ENCODE peak calls at places on chromosomes 2 and 18, in six cellular contexts. I is GM23338, R is SK-N-SH, N is HCT116, W is HepG2, D is K562. F is an unnamed sample.

GRCh38 chr2:241620419-241620769 is 16.6 kb downstream of the THAP4 start:
- DNase-seq in W (no peak), I (no peak), D (no peak), N (peak; percentile 33), R (no peak), F (no peak)

GRCh38 chr2:19329445-19329844 is 29.0 kb downstream of the OSR1 start:
- DNase-seq in N (no peak), R (no peak), W (no peak), D (no peak), I (no peak), F (no peak)

GRCh38 chr2:240431663-240432424 is 3.6 kb upstream of the GPC1 start:
- DNase-seq in D (no peak), N (no peak), I (no peak), R (no peak), W (no peak), F (no peak)

GRCh38 chr2:227655454-227655853 is 11.2 kb upstream of the SCYGR5 start:
- DNase-seq in N (peak; percentile 19), I (no peak), R (no peak), W (peak; percentile 87), D (peak; percentile 5), F (peak; percentile 32)

GRCh38 chr2:172425336-172425735 is 2.0 kb upstream of the ITGA6 start:
- DNase-seq in R (no peak), I (no peak), N (no peak), W (no peak), D (no peak), F (no peak)

GRCh38 chr2:26640331-26640745 is 828 bp downstream of the CIB4 start:
- DNase-seq in D (no peak), I (peak; percentile 46), N (peak; percentile 13), W (peak; percentile 18), R (peak; percentile 65), F (no peak)

GRCh38 chr2:98875081-98875728 is 60.8 kb downstream of the CRACDL start:
- DNase-seq in R (no peak), N (no peak), D (no peak), I (no peak), W (no peak), F (no peak)

GRCh38 chr2:171407030-171407707 is 26.6 kb downstream of the METTL8 start:
- DNase-seq in I (no peak), N (no peak), W (no peak), R (no peak), D (no peak), F (no peak)

GRCh38 chr18:46213295-46213694 is 109.1 kb downstream of the HAUS1 start:
- DNase-seq in N (peak; percentile 21), R (peak; percentile 17), D (peak; percentile 20), W (peak; percentile 5), I (peak; percentile 44), F (no peak)

GRCh38 chr18:31410716-31411483 is 34.3 kb downstream of the DSG4 start:
- DNase-seq in W (no peak), D (no peak), I (peak; percentile 26), N (no peak), R (no peak), F (no peak)

GRCh38 chr2:171334171-171334570 is 99.6 kb downstream of the METTL8 start:
- DNase-seq in D (no peak), I (no peak), R (no peak), N (no peak), W (no peak), F (no peak)

GRCh38 chr18:58095251-58095650 is 51.2 kb downstream of the NEDD4L start:
- DNase-seq in R (no peak), D (no peak), N (no peak), W (no peak), I (peak; percentile 46), F (no peak)

GRCh38 chr18:45232058-45232457 is 383.2 kb upstream of the SLC14A2 start:
- DNase-seq in N (no peak), I (no peak), D (no peak), R (no peak), W (no peak), F (no peak)

GRCh38 chr2:54632733-54633692 is 90.4 kb upstream of the EML6 start:
- DNase-seq in D (no peak), I (no peak), W (no peak), N (no peak), R (no peak), F (no peak)

GRCh38 chr18:79399275-79400081 is 3.7 kb downstream of the NFATC1 start:
- DNase-seq in R (no peak), I (no peak), W (no peak), N (no peak), D (no peak), F (no peak)

GRCh38 chr18:3869848-3870247 is 419.9 kb downstream of the TGIF1 start:
- DNase-seq in N (peak; percentile 40), D (peak; percentile 49), W (peak; percentile 36), I (peak; percentile 74), R (peak; percentile 26), F (peak; percentile 25)

GRCh38 chr18:53441761-53442414 is 782.6 kb downstream of the MBD2 start:
- DNase-seq in W (no peak), R (peak; percentile 15), N (no peak), D (no peak), I (no peak), F (no peak)

GRCh38 chr18:59649575-59649974 is 47.6 kb downstream of the CCBE1 start:
- DNase-seq in D (no peak), R (no peak), W (no peak), I (no peak), N (no peak), F (no peak)

GRCh38 chr18:23154823-23155517 is 19.7 kb downstream of the CABLES1 start:
- DNase-seq in N (no peak), R (peak; percentile 74), W (no peak), D (no peak), I (no peak), F (no peak)

GRCh38 chr18:46352520-46353250 is 248.5 kb downstream of the HAUS1 start:
- DNase-seq in R (no peak), N (no peak), W (no peak), D (no peak), I (no peak), F (no peak)

GRCh38 chr2:65799455-65799854 is 367.1 kb upstream of the SPRED2 start:
- DNase-seq in I (no peak), D (no peak), N (no peak), R (no peak), W (no peak), F (no peak)

GRCh38 chr2:219957815-219958214 is 330.4 kb downstream of the SLC4A3 start:
- DNase-seq in I (no peak), D (no peak), N (no peak), W (no peak), R (no peak), F (no peak)

GRCh38 chr2:223995569-223995968 is 38.3 kb downstream of the MRPL44 start:
- DNase-seq in I (no peak), W (peak; percentile 47), R (no peak), D (no peak), N (peak; percentile 56), F (no peak)

GRCh38 chr18:62249478-62250097 is 62.5 kb downstream of the RELCH start:
- DNase-seq in N (peak; percentile 69), D (peak; percentile 27), I (peak; percentile 91), W (peak; percentile 78), R (peak; percentile 32), F (peak; percentile 35)

GRCh38 chr2:178480227-178481181 is at the start of gene PLEKHA3:
- DNase-seq in I (peak; percentile 95), R (peak; percentile 93), D (peak; percentile 97), W (peak; percentile 95), N (peak; percentile 94), F (no peak)

GRCh38 chr2:227780981-227781630 is 32.5 kb upstream of the CCL20 start:
- DNase-seq in W (no peak), N (no peak), D (no peak), R (no peak), I (no peak), F (no peak)

GRCh38 chr2:62467100-62467474 is 38.9 kb downstream of the TMEM17 start:
- DNase-seq in W (peak; percentile 58), I (no peak), N (no peak), R (no peak), D (no peak), F (no peak)

GRCh38 chr2:159758239-159758638 is 39.8 kb downstream of the CD302 start:
- DNase-seq in W (no peak), I (no peak), R (no peak), N (no peak), D (no peak), F (no peak)
- H3K36me3 ChIP-seq in W (peaks cover 23% of the 10 kb centered on the region), I (peaks cover 37% of the 10 kb centered on the region), R (peaks cover 86% of the 10 kb centered on the region), N (peaks cover 27% of the 10 kb centered on the region), D (peaks cover 93% of the 10 kb centered on the region), F (peaks cover 42% of the 10 kb centered on the region)

GRCh38 chr2:9178905-9179571 is 27.6 kb upstream of the ASAP2 start:
- DNase-seq in I (no peak), N (no peak), D (no peak), W (peak; percentile 93), R (no peak), F (no peak)
- TF ChIP-seq REST in I (no peak), N (no peak), D (no peak), W (no peak), R (no peak), F (no peak)

GRCh38 chr2:86037141-86037794 is 68.4 kb downstream of the POLR1A start:
- DNase-seq in D (no peak), N (no peak), I (no peak), W (no peak), R (no peak), F (no peak)

GRCh38 chr2:86039178-86039962 is 66.3 kb downstream of the POLR1A start:
- DNase-seq in W (no peak), D (no peak), I (no peak), R (no peak), N (no peak), F (no peak)

GRCh38 chr2:86039963-86040655 is 65.6 kb downstream of the POLR1A start:
- DNase-seq in N (no peak), R (no peak), D (no peak), I (no peak), W (no peak), F (no peak)

GRCh38 chr2:86037795-86038192 is 67.9 kb downstream of the POLR1A start:
- DNase-seq in W (no peak), N (no peak), I (no peak), D (no peak), R (no peak), F (no peak)

DNA sequence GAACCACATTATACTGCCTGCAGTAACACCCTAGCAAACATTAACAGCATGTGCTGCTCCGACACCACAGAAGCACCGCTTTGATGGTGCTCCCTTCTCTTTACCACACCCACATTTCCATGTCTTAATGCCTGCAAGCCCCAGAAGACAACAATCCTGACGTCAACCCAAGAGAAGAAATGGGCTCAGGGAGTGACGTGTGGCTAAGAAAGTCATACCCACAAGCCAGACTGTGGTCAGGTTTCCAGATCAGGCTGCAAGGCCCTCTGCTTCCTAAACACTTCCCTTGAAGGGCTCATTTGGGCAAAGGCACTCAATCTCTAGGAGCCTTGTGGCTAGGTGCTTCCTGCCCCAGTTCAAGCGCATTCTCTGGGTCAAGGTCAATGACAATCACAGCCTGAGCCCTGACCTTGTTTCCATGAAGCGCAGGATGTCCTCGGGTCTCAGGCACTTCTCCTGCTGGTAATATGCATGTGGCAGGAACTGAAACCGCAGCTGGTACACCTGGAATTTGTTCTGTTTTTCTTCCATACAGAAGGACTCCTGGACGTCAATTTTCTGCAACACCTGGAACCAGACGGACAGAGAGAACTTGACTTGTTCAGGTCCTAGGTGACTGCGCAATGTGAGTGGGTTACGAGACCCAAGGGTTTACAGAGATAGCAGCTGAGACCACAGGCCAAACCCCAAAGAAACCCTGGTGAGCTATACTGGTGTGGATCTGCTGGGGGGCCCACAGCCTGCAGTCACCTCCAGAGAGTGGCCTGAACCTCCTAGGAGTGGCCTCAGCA is 67.2 kb downstream of the POLR1A start:
- DNase-seq in N (no peak), D (no peak), W (no peak), R (no peak), I (no peak), F (no peak)
- H3K36me3 ChIP-seq in N (peaks cover 61% of the 10 kb centered on the region), D (peaks cover 100% of the 10 kb centered on the region), W (peaks cover 60% of the 10 kb centered on the region), R (peaks cover 24% of the 10 kb centered on the region), I (peaks cover 25% of the 10 kb centered on the region), F (peaks cover 10% of the 10 kb centered on the region)

GRCh38 chr2:44716131-44716530 is 225.4 kb upstream of the SIX3 start:
- DNase-seq in N (no peak), R (no peak), W (no peak), I (no peak), D (no peak), F (no peak)
- TF ChIP-seq REST in N (no peak), R (no peak), W (no peak), I (no peak), D (no peak), F (no peak)